ENCODE peak calls at places on chromosomes 13 and 19, in ten cellular contexts. B is body of pancreas; I is H9; R is breast epithelium; Z is lower lobe of right lung; O is CD8-positive, alpha-beta T cell; H is cardiac muscle cell; E is stomach; K is CD4-positive, alpha-beta T cell; A is Karpas-422. N is an unnamed sample.
A peak's percentile ranks its signal among the peaks of the same experiment; 100 is the strongest.

GRCh38 chr19:58543826-58544590 is at the start of gene TRIM28:
- DNase-seq in K (peak; percentile 100), A (peak; percentile 97), B (peak; percentile 98), H (peak; percentile 98), R (peak; percentile 99), I (peak; percentile 97), E (peak; percentile 99), Z (peak; percentile 98), O (peak; percentile 100), N (peak; percentile 100)

GRCh38 chr19:6491802-6492592 is 10.1 kb downstream of the TUBB4A start:
- DNase-seq in A (no peak), O (no peak), I (no peak), R (no peak), B (no peak), Z (no peak), E (no peak), H (no peak), K (no peak), N (no peak)

GRCh38 chr13:99356216-99357089 is 49.3 kb upstream of the GPR183 start:
- DNase-seq in E (no peak), I (no peak), O (peak; percentile 48), H (no peak), B (no peak), Z (peak; percentile 56), A (no peak), K (peak; percentile 70), R (no peak), N (peak; percentile 91)

GRCh38 chr19:16470541-16470910 is 1.2 kb downstream of the EPS15L1 start:
- DNase-seq in E (no peak), B (no peak), O (no peak), A (no peak), Z (no peak), I (no peak), R (no peak), H (no peak), K (no peak), N (no peak)

GRCh38 chr13:26719356-26719945 is 41.1 kb downstream of the GPR12 start:
- DNase-seq in O (no peak), Z (no peak), H (no peak), E (no peak), B (no peak), I (no peak), R (no peak), K (no peak), A (no peak), N (peak; percentile 60)

GRCh38 chr19:39444598-39445257 is 654 bp upstream of the SUPT5H start:
- DNase-seq in R (no peak), K (no peak), A (peak; percentile 51), I (no peak), H (peak; percentile 6), B (no peak), O (no peak), Z (no peak), E (no peak), N (no peak)

GRCh38 chr19:18300930-18301717 is 19.7 kb upstream of the JUND start:
- DNase-seq in I (no peak), H (peak; percentile 50), O (no peak), B (peak; percentile 50), E (peak; percentile 86), K (no peak), R (no peak), A (no peak), Z (peak; percentile 83), N (no peak)

GRCh38 chr19:33055718-33056117 is 9.0 kb downstream of the RHPN2 start:
- DNase-seq in E (no peak), R (no peak), B (no peak), O (no peak), H (no peak), A (no peak), K (no peak), Z (no peak), I (no peak), N (no peak)

GRCh38 chr19:33225458-33225925 is at the start of gene SLC7A10:
- DNase-seq in K (no peak), I (no peak), A (no peak), E (no peak), R (no peak), H (no peak), B (no peak), Z (no peak), O (no peak), N (no peak)

DNA sequence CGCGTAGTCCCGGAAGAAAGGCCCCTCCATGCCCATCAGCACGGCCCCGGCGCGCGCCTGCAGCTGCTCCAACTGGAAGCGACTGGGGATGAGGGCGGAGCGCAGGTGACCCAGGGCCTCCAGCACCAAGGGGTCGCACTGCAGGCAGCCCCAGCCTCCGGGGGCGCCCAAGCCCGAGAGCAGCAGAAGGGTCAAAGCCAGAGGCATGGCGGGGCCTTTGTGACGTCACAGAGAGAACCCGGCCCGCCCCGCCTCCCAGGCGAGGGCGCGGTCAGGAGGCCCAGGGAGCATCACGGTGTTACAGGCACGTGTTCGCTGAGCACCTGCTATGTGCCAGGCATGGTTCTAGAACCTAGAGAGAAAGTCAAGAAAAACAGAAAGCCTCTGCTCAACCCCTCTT is at the start of gene IZUMO2:
- DNase-seq in H (no peak), I (peak; percentile 82), K (no peak), R (no peak), E (no peak), Z (no peak), O (no peak), A (no peak), B (no peak), N (no peak)
- H3K9me3 ChIP-seq in H (no peaks in the 10 kb centered on the region), I (peaks cover 5% of the 10 kb centered on the region), K (peaks cover 11% of the 10 kb centered on the region), R (peaks cover 7% of the 10 kb centered on the region), E (no peaks in the 10 kb centered on the region), Z (no peaks in the 10 kb centered on the region), O (no peaks in the 10 kb centered on the region), A (peaks cover 4% of the 10 kb centered on the region), B (no peaks in the 10 kb centered on the region), N (peaks cover 20% of the 10 kb centered on the region)

DNA sequence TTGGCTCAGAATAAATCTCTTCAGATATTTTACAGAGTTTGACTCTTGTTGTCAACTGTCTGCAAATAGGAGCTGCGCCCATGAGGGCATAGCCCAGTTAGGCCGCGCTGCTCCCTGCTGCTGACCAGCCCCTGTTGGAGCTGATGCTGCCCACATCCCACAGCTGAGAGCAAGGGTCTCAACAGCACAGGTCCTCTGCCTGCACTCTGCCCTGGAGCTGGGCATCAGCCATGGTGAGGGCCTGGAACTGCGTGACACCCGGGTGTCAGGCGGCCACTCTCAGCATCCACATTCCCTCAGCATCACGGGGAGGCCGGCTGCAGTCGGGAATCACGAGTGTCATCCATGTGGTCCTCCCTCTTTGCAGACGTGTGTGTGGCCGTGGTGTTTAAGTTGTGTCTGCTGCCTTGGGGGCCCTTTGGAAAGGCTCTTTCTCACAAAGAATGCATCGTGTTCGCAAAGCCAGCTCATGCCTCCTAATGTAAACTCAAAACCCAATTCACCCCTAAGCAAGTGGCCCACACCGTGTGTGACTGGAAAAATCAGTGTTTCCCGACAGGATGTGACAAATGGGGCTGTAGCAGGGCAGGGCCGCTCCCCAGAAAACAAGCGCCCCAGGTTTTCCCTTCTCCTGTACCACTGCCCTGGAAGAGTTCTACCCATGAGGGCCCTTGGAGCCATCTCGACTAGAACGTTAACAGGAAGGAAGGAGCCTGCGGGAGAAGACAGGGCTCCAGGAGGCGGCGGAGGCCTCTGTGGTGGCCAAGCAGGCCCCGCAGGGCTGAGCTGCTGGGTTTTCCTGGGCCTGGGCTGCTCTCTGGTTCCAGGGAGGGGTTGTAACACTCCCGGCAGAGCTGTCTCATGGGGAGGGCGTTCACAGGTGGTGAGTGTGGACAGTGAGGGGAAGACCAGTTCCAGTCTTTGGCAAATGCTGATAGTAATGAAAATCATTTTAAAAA is 20.3 kb downstream of the ATP11A start:
- DNase-seq in I (no peak), Z (no peak), R (no peak), O (no peak), A (no peak), E (peak; percentile 17), B (peak; percentile 9), K (no peak), H (no peak), N (no peak)
- H3K27ac ChIP-seq in I (no peak overlapping the region), Z (peak overlapping the region; percentile 76), R (peak overlapping the region; percentile 80), O (no peak overlapping the region), A (no peak overlapping the region), E (peak overlapping the region; percentile 80), B (no peak overlapping the region), K (no peak overlapping the region), H (peak overlapping the region; percentile 97), N (peak overlapping the region; percentile 73)

GRCh38 chr19:21402303-21402985 is 5.5 kb downstream of the ZNF493 start:
- DNase-seq in B (no peak), E (no peak), A (no peak), R (no peak), O (no peak), I (no peak), H (no peak), Z (no peak), K (no peak), N (no peak)
- H3K9me3 ChIP-seq in B (no peaks in the 10 kb centered on the region), E (no peaks in the 10 kb centered on the region), A (peaks cover 48% of the 10 kb centered on the region), R (peaks cover 4% of the 10 kb centered on the region), O (peaks cover 8% of the 10 kb centered on the region), I (no peaks in the 10 kb centered on the region), H (no peaks in the 10 kb centered on the region), Z (no peaks in the 10 kb centered on the region), K (peaks cover 15% of the 10 kb centered on the region), N (no peaks in the 10 kb centered on the region)

GRCh38 chr19:48616041-48616436 is 1.2 kb upstream of the FAM83E start:
- DNase-seq in I (no peak), R (no peak), H (no peak), A (no peak), E (no peak), Z (no peak), B (no peak), K (no peak), O (no peak), N (no peak)

GRCh38 chr19:48615145-48616040 is 517 bp upstream of the FAM83E start:
- DNase-seq in R (no peak), K (no peak), B (no peak), Z (no peak), H (no peak), A (no peak), E (no peak), I (peak; percentile 94), O (no peak), N (no peak)

GRCh38 chr19:48613852-48614435 is 932 bp downstream of the FAM83E start:
- DNase-seq in A (no peak), E (no peak), K (no peak), R (no peak), B (no peak), I (no peak), H (peak; percentile 49), Z (no peak), O (no peak), N (no peak)

GRCh38 chr19:48613024-48613851 is 1.6 kb downstream of the FAM83E start:
- DNase-seq in A (peak; percentile 63), H (no peak), K (no peak), I (peak; percentile 36), Z (no peak), B (no peak), O (no peak), E (peak; percentile 87), R (no peak), N (no peak)

DNA sequence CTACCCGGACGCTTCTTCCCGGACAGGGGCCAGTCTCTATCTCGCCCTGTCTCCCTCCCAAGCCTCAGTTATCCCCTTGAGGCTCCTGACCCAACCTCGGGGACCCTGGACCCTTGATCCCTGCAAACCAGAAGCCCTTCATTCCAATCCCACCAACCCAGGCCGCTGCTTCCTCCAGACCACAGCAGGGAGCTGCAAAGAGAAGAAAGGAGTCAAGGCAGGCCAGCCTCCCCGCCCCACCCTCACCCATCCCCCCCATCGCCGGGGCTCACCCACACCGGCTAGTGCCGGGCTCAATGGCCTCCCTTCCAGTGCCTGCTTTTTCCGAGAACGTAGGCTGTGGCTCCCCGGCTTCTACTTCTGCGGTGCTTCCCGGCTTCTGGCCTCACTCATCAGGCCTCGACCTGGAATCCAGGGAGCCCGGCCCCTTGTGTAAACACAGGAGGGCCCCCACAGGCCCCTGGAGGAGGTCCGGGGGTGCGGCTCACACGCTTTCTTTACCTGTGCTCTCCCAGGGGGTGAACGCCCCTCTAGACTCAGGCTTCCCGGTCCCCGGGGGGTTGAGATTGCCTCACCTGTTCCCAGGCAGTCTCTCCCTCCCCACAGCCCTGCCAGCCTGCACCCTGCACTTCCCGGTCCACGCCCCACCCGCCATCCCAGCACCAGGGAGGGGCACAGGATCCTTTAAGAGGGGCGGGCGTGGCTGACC is at the start of gene FAM83E:
- DNase-seq in B (no peak), H (no peak), I (peak; percentile 77), R (no peak), O (no peak), K (no peak), A (peak; percentile 70), Z (peak; percentile 92), E (peak; percentile 90), N (no peak)
- H3K27ac ChIP-seq in B (no peak within 1 kb of the TSS), H (peak within 1 kb of the TSS; percentile 83), I (peak within 1 kb of the TSS; percentile 47), R (peak within 1 kb of the TSS; percentile 93), O (no peak within 1 kb of the TSS), K (no peak within 1 kb of the TSS), A (no peak within 1 kb of the TSS), Z (peak within 1 kb of the TSS; percentile 81), E (peak within 1 kb of the TSS; percentile 92), N (peak within 1 kb of the TSS; percentile 27)